ENCODE peak calls at places on chromosome 21, in six cellular contexts. P is WTC11, O is A549, Q is K562, Z is GM12878, E is IMR-90. T is an unnamed sample.

GRCh38 chr21:29418813-29419212 is 120.1 kb downstream of the BACH1 start:
- DNase-seq in P (no peak), O (no peak), Q (no peak), Z (peak), E (no peak), T (no peak)

GRCh38 chr21:43880111-43880985 is 15.3 kb downstream of the AGPAT3 start:
- DNase-seq in P (no peak), O (no peak), Q (no peak), Z (no peak), E (peak), T (no peak)

GRCh38 chr21:35265170-35265877 is 216.2 kb upstream of the RUNX1 start:
- DNase-seq in P (no peak), O (peak), Q (no peak), Z (no peak), E (peak), T (no peak)

GRCh38 chr21:31220567-31220966 is 123.5 kb downstream of the TIAM1 start:
- DNase-seq in P (no peak), O (no peak), Q (no peak), Z (no peak), E (peak), T (no peak)

GRCh38 chr21:41610042-41610839 is 102.3 kb upstream of the TMPRSS2 start:
- DNase-seq in P (peak), O (peak), Q (peak), Z (no peak), E (peak), T (no peak)

GRCh38 chr21:31132574-31133242 is 94.4 kb upstream of the KRTAP19-8 start:
- DNase-seq in P (no peak), O (no peak), Q (no peak), Z (peak), E (peak), T (no peak)

GRCh38 chr21:31449912-31450535 is 106.0 kb upstream of the TIAM1 start:
- DNase-seq in P (no peak), O (no peak), Q (no peak), Z (no peak), E (no peak), T (no peak)

GRCh38 chr21:27001526-27001925 is 34.6 kb upstream of the ADAMTS5 start:
- DNase-seq in P (no peak), O (no peak), Q (no peak), Z (no peak), E (no peak), T (no peak)

GRCh38 chr21:34988139-34988538 is 61.0 kb downstream of the RUNX1 start:
- DNase-seq in P (no peak), O (no peak), Q (no peak), Z (no peak), E (no peak), T (no peak)

GRCh38 chr21:38383411-38384245 is 114.6 kb downstream of the ERG start:
- DNase-seq in P (no peak), O (no peak), Q (no peak), Z (no peak), E (no peak), T (no peak)

GRCh38 chr21:14493731-14494130 is 52.4 kb downstream of the SAMSN1 start:
- DNase-seq in P (no peak), O (no peak), Q (no peak), Z (no peak), E (no peak), T (no peak)

GRCh38 chr21:41648591-41649031 is 118.2 kb downstream of the RIPK4 start:
- DNase-seq in P (no peak), O (no peak), Q (no peak), Z (no peak), E (peak), T (no peak)

GRCh38 chr21:26140185-26140584 is 30.4 kb downstream of the APP start:
- DNase-seq in P (no peak), O (peak), Q (peak), Z (no peak), E (peak), T (no peak)

DNA sequence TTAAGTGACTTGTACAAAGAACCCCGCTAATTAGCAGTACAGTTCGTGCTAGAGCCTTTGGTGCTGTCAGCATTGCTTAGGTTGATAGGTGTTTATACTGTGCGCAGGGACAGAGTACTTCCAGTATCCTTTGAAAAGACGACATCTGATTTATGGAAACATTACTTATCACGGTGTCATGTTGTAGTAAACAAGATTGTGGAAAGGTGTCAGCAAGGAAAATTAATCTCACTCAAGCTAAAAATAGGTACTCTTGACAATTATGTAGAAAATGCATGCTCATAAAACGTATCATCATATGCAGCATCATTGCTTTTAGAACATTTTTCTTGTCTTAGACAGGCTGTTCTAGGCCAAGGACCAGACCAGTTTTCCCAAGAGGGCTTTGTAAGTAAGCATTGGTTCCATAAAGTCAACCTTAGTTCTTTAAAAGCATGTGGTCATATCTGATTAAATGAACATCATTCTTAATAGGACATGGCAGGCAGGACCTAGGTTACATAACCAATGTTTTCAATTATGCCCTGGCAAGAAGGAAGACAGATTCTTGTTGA is 33.0 kb downstream of the SH3BGR start:
- DNase-seq in P (no peak), O (no peak), Q (no peak), Z (no peak), E (no peak), T (no peak)
- TF ChIP-seq USF2 in P (no peak), O (no peak), Q (no peak), Z (no peak), E (no peak), T (no peak)

GRCh38 chr21:16193758-16194606 is 464.2 kb downstream of the USP25 start:
- DNase-seq in P (peak), O (peak), Q (no peak), Z (no peak), E (peak), T (no peak)

GRCh38 chr21:16195476-16195875 is 465.7 kb downstream of the USP25 start:
- DNase-seq in P (no peak), O (no peak), Q (no peak), Z (no peak), E (peak), T (no peak)

GRCh38 chr21:16194851-16195251 is 465.1 kb downstream of the USP25 start:
- DNase-seq in P (no peak), O (no peak), Q (no peak), Z (no peak), E (peak), T (no peak)

GRCh38 chr21:16195896-16196443 is 466.2 kb downstream of the USP25 start:
- DNase-seq in P (no peak), O (no peak), Q (no peak), Z (no peak), E (no peak), T (no peak)

DNA sequence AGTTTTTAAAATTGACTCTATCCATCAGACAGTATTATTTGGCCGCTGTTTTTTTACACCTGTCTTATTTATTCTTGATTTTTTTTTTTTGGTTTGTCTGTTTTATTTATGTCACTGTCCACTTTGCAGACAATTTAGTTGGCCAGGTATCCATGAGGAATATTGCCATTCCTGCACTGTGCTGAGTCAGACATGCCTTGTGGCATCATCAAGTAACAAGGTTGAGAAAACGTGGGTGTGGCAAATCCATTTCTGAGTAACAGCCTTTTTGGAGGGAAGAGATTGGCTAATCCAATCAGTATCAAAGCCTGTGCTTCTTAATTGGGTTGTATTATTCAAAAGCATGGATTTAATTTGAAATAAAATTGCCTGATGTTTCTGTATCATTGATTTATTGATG is 463.1 kb downstream of the USP25 start:
- DNase-seq in P (no peak), O (peak), Q (no peak), Z (no peak), E (peak), T (no peak)
- TF ChIP-seq USF2 in P (no peak), O (no peak), Q (no peak), Z (no peak), E (no peak), T (no peak)

DNA sequence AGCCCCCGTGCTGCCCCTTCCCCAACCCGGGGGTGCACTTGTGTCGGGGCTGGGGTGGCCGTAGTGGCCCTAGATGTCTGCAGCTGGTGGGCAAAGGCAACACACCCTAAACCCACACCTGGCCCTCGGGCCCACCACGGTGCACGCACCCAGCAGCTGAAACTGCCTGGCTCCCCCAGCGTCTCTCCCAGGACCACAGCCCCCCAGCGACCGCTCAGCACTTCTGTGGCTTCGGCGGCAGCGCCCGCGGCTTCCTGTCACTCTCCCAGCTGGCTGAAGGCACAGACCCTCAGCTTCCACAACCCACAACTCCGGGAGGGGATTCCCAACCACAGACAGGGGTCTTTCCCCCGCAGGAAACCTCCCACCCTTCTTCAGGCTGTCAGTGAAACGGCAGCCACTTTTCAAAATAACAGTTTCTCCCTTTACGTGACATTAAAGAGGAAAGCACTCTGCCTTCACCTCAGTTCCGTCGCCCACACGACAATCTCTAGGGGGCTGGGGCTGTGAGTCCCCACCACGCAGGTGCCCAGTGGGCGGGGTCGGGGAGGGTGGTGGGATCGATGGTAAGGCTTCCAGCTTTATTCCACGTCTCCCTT is 40.7 kb upstream of the COL6A2 start:
- DNase-seq in P (no peak), O (no peak), Q (no peak), Z (no peak), E (no peak), T (no peak)
- TF ChIP-seq USF2 in P (no peak), O (no peak), Q (no peak), Z (no peak), E (no peak), T (no peak)

DNA sequence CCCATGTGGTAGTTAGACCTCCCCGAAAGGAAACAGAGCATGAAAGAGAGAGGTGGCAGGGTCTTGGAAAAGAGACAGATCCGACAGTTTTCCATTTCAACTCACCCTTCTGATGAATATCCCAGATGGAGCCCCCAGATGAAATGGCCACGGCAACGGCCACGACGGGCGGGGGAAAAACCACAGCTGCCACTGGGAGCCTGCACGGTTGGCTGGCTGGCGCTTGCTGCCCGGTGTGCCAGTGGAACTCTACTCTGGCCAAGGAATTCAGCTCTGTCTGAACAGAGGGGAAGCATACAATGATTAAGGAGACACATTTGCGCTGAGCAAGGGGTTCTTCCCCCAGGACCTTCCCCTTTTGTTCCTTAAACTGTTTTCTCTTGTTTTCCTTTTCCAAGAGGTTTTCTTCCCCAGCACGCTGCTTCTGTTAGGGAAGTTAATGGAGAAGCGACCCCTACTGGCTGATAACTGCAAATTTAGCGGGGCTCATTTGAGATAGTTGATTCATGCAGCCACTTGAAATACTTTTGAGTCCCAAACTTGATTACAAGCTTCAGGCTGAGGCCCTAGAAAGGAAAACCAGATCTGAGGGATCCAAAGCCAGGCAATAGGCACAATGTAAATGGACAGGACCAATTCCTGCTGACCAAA is 1122.5 kb downstream of the NCAM2 start:
- DNase-seq in P (peak), O (no peak), Q (peak), Z (no peak), E (no peak), T (peak)
- TF ChIP-seq USF2 in P (no peak), O (no peak), Q (no peak), Z (no peak), E (no peak), T (no peak)

GRCh38 chr21:42654179-42654912 is 925 bp downstream of the PDE9A start:
- DNase-seq in P (no peak), O (peak), Q (no peak), Z (no peak), E (no peak), T (no peak)
- TF ChIP-seq USF2 in P (no peak), O (no peak), Q (no peak), Z (no peak), E (no peak), T (no peak)

GRCh38 chr21:45893166-45894106 is 88.1 kb upstream of the COL6A1 start:
- DNase-seq in P (no peak), O (no peak), Q (no peak), Z (no peak), E (no peak), T (no peak)
- TF ChIP-seq USF2 in P (no peak), O (no peak), Q (no peak), Z (no peak), E (no peak), T (no peak)

T was measured in H1.